ENCODE peak calls at places on chromosomes 4 and X, in ten cellular contexts. One of them, this sample, is unnamed.

GRCh38 chrX:115229337-115229991 is 4.4 kb downstream of the LRCH2 start:
- DNase-seq in CD4-positive, CD25-positive, alpha-beta regulatory T cell: no peak
- DNase-seq in hepatocyte: peak
- DNase-seq in fibroblast of mammary gland: no peak
- DNase-seq in right lobe of liver: no peak
- DNase-seq in hippocampal formation: no peak
- DNase-seq in mucosa of gallbladder: no peak
- DNase-seq in ACHN: no peak
- DNase-seq in NCI-H1436 treated with DMSO at 0.1 percent for 48 hours: no peak
- DNase-seq in HCEC 1CT: no peak
- DNase-seq in this sample: no peak

GRCh38 chrX:113551919-113552318 is 711.3 kb upstream of the AMOT start:
- DNase-seq in NCI-H1436 treated with DMSO at 0.1 percent for 48 hours: no peak
- DNase-seq in right lobe of liver: no peak
- DNase-seq in hippocampal formation: no peak
- DNase-seq in hepatocyte: no peak
- DNase-seq in HCEC 1CT: no peak
- DNase-seq in ACHN: no peak
- DNase-seq in mucosa of gallbladder: no peak
- DNase-seq in fibroblast of mammary gland: no peak
- DNase-seq in CD4-positive, CD25-positive, alpha-beta regulatory T cell: no peak
- DNase-seq in this sample: no peak

GRCh38 chrX:41148553-41148952 is 63.3 kb downstream of the USP9X start:
- DNase-seq in mucosa of gallbladder: no peak
- DNase-seq in hippocampal formation: no peak
- DNase-seq in ACHN: peak
- DNase-seq in right lobe of liver: no peak
- DNase-seq in hepatocyte: no peak
- DNase-seq in HCEC 1CT: peak
- DNase-seq in NCI-H1436 treated with DMSO at 0.1 percent for 48 hours: no peak
- DNase-seq in CD4-positive, CD25-positive, alpha-beta regulatory T cell: no peak
- DNase-seq in fibroblast of mammary gland: peak
- DNase-seq in this sample: no peak

GRCh38 chrX:153019166-153019565 is 25.2 kb upstream of the PNMA5 start:
- DNase-seq in fibroblast of mammary gland: no peak
- DNase-seq in ACHN: no peak
- DNase-seq in hepatocyte: no peak
- DNase-seq in NCI-H1436 treated with DMSO at 0.1 percent for 48 hours: no peak
- DNase-seq in CD4-positive, CD25-positive, alpha-beta regulatory T cell: no peak
- DNase-seq in right lobe of liver: no peak
- DNase-seq in mucosa of gallbladder: no peak
- DNase-seq in HCEC 1CT: no peak
- DNase-seq in hippocampal formation: no peak
- DNase-seq in this sample: no peak

GRCh38 chr4:178937130-178937529 is 1494.9 kb upstream of the AGA start:
- DNase-seq in right lobe of liver: no peak
- DNase-seq in hippocampal formation: no peak
- DNase-seq in NCI-H1436 treated with DMSO at 0.1 percent for 48 hours: no peak
- DNase-seq in hepatocyte: no peak
- DNase-seq in mucosa of gallbladder: no peak
- DNase-seq in HCEC 1CT: no peak
- DNase-seq in ACHN: peak
- DNase-seq in CD4-positive, CD25-positive, alpha-beta regulatory T cell: no peak
- DNase-seq in fibroblast of mammary gland: no peak
- DNase-seq in this sample: no peak

GRCh38 chr4:189823611-189824010 is 117.1 kb upstream of the FRG1 start:
- DNase-seq in hippocampal formation: peak
- DNase-seq in hepatocyte: no peak
- DNase-seq in mucosa of gallbladder: no peak
- DNase-seq in HCEC 1CT: no peak
- DNase-seq in NCI-H1436 treated with DMSO at 0.1 percent for 48 hours: no peak
- DNase-seq in ACHN: no peak
- DNase-seq in fibroblast of mammary gland: no peak
- DNase-seq in CD4-positive, CD25-positive, alpha-beta regulatory T cell: no peak
- DNase-seq in right lobe of liver: no peak
- DNase-seq in this sample: no peak

GRCh38 chr4:114267976-114268375 is 288.5 kb upstream of the ARSJ start:
- DNase-seq in CD4-positive, CD25-positive, alpha-beta regulatory T cell: no peak
- DNase-seq in ACHN: no peak
- DNase-seq in fibroblast of mammary gland: peak
- DNase-seq in right lobe of liver: no peak
- DNase-seq in mucosa of gallbladder: no peak
- DNase-seq in hepatocyte: no peak
- DNase-seq in hippocampal formation: no peak
- DNase-seq in NCI-H1436 treated with DMSO at 0.1 percent for 48 hours: no peak
- DNase-seq in HCEC 1CT: no peak
- DNase-seq in this sample: no peak

GRCh38 chrX:149022485-149022884 is 482.6 kb downstream of the IDS start:
- DNase-seq in fibroblast of mammary gland: no peak
- DNase-seq in NCI-H1436 treated with DMSO at 0.1 percent for 48 hours: no peak
- DNase-seq in CD4-positive, CD25-positive, alpha-beta regulatory T cell: no peak
- DNase-seq in hippocampal formation: no peak
- DNase-seq in ACHN: no peak
- DNase-seq in hepatocyte: no peak
- DNase-seq in right lobe of liver: no peak
- DNase-seq in HCEC 1CT: no peak
- DNase-seq in mucosa of gallbladder: no peak
- DNase-seq in this sample: no peak

GRCh38 chr4:174503079-174503724 is 19.1 kb downstream of the HPGD start:
- DNase-seq in hepatocyte: no peak
- DNase-seq in HCEC 1CT: no peak
- DNase-seq in NCI-H1436 treated with DMSO at 0.1 percent for 48 hours: no peak
- DNase-seq in mucosa of gallbladder: peak
- DNase-seq in fibroblast of mammary gland: peak
- DNase-seq in CD4-positive, CD25-positive, alpha-beta regulatory T cell: no peak
- DNase-seq in right lobe of liver: no peak
- DNase-seq in hippocampal formation: no peak
- DNase-seq in ACHN: no peak
- DNase-seq in this sample: no peak

GRCh38 chr4:150261571-150261970 is 183.3 kb downstream of the DCLK2 start:
- DNase-seq in mucosa of gallbladder: no peak
- DNase-seq in CD4-positive, CD25-positive, alpha-beta regulatory T cell: no peak
- DNase-seq in hippocampal formation: no peak
- DNase-seq in right lobe of liver: no peak
- DNase-seq in hepatocyte: no peak
- DNase-seq in HCEC 1CT: no peak
- DNase-seq in ACHN: no peak
- DNase-seq in NCI-H1436 treated with DMSO at 0.1 percent for 48 hours: no peak
- DNase-seq in fibroblast of mammary gland: peak
- DNase-seq in this sample: no peak

GRCh38 chrX:68842781-68843581 is 14.2 kb downstream of the EFNB1 start:
- DNase-seq in ACHN: no peak
- DNase-seq in fibroblast of mammary gland: peak
- DNase-seq in CD4-positive, CD25-positive, alpha-beta regulatory T cell: no peak
- DNase-seq in NCI-H1436 treated with DMSO at 0.1 percent for 48 hours: no peak
- DNase-seq in hepatocyte: no peak
- DNase-seq in HCEC 1CT: no peak
- DNase-seq in right lobe of liver: peak
- DNase-seq in hippocampal formation: no peak
- DNase-seq in mucosa of gallbladder: peak
- DNase-seq in this sample: peak

This sample was measured in H7.